ENCODE peak calls at places on chromosome 7, in nine cellular contexts. One of them, this sample, is unnamed.
A peak's percentile ranks its signal among the peaks of the same experiment; 100 is the strongest.

GRCh38 chr7:84950836-84951235 is 236.0 kb downstream of the SEMA3D start:
- DNase-seq in epithelial cell of prostate: no peak
- DNase-seq in effector memory CD8-positive, alpha-beta T cell: no peak
- DNase-seq in mesendoderm: no peak
- DNase-seq in ACHN: no peak
- DNase-seq in EL: peak; percentile 18
- DNase-seq in stimulated activated CD4-positive, alpha-beta T cell treated with anti-CD3 and anti-CD28 coated beads, Interleukin-12 subunit alpha, Interleukin-12 subunit beta, amount 100 ng/mL, for 4 hours: no peak
- DNase-seq in stimulated activated CD8-positive, alpha-beta memory T cell treated with anti-CD3 and anti-CD28 coated beads, Interleukin-12 subunit alpha, Interleukin-12 subunit beta, amount 100 ng/mL, for 1 hour: no peak
- DNase-seq in activated gamma-delta T cell treated with Interleukin-2 at 50 U/mL for 16 hours: no peak
- DNase-seq in this sample: no peak

GRCh38 chr7:30796105-30796869 is 25.1 kb downstream of the MINDY4 start:
- DNase-seq in stimulated activated CD8-positive, alpha-beta memory T cell treated with anti-CD3 and anti-CD28 coated beads, Interleukin-12 subunit alpha, Interleukin-12 subunit beta, amount 100 ng/mL, for 1 hour: no peak
- DNase-seq in mesendoderm: no peak
- DNase-seq in ACHN: peak; percentile 76
- DNase-seq in effector memory CD8-positive, alpha-beta T cell: no peak
- DNase-seq in stimulated activated CD4-positive, alpha-beta T cell treated with anti-CD3 and anti-CD28 coated beads, Interleukin-12 subunit alpha, Interleukin-12 subunit beta, amount 100 ng/mL, for 4 hours: no peak
- DNase-seq in epithelial cell of prostate: no peak
- DNase-seq in EL: peak; percentile 54
- DNase-seq in activated gamma-delta T cell treated with Interleukin-2 at 50 U/mL for 16 hours: no peak
- DNase-seq in this sample: no peak

GRCh38 chr7:88546808-88547207 is 212.7 kb upstream of the ZNF804B start:
- DNase-seq in EL: peak; percentile 1
- DNase-seq in activated gamma-delta T cell treated with Interleukin-2 at 50 U/mL for 16 hours: no peak
- DNase-seq in stimulated activated CD4-positive, alpha-beta T cell treated with anti-CD3 and anti-CD28 coated beads, Interleukin-12 subunit alpha, Interleukin-12 subunit beta, amount 100 ng/mL, for 4 hours: no peak
- DNase-seq in stimulated activated CD8-positive, alpha-beta memory T cell treated with anti-CD3 and anti-CD28 coated beads, Interleukin-12 subunit alpha, Interleukin-12 subunit beta, amount 100 ng/mL, for 1 hour: no peak
- DNase-seq in mesendoderm: peak; percentile 80
- DNase-seq in ACHN: peak; percentile 53
- DNase-seq in epithelial cell of prostate: no peak
- DNase-seq in effector memory CD8-positive, alpha-beta T cell: no peak
- DNase-seq in this sample: peak; percentile 76

GRCh38 chr7:135291809-135292253 is 58.2 kb downstream of the STRA8 start:
- DNase-seq in EL: peak; percentile 29
- DNase-seq in ACHN: no peak
- DNase-seq in effector memory CD8-positive, alpha-beta T cell: no peak
- DNase-seq in stimulated activated CD4-positive, alpha-beta T cell treated with anti-CD3 and anti-CD28 coated beads, Interleukin-12 subunit alpha, Interleukin-12 subunit beta, amount 100 ng/mL, for 4 hours: no peak
- DNase-seq in epithelial cell of prostate: peak; percentile 100
- DNase-seq in stimulated activated CD8-positive, alpha-beta memory T cell treated with anti-CD3 and anti-CD28 coated beads, Interleukin-12 subunit alpha, Interleukin-12 subunit beta, amount 100 ng/mL, for 1 hour: no peak
- DNase-seq in activated gamma-delta T cell treated with Interleukin-2 at 50 U/mL for 16 hours: no peak
- DNase-seq in mesendoderm: no peak
- DNase-seq in this sample: peak; percentile 45

GRCh38 chr7:31935671-31936070 is 134.5 kb downstream of the PDE1C start:
- DNase-seq in effector memory CD8-positive, alpha-beta T cell: no peak
- DNase-seq in ACHN: no peak
- DNase-seq in EL: no peak
- DNase-seq in stimulated activated CD8-positive, alpha-beta memory T cell treated with anti-CD3 and anti-CD28 coated beads, Interleukin-12 subunit alpha, Interleukin-12 subunit beta, amount 100 ng/mL, for 1 hour: no peak
- DNase-seq in epithelial cell of prostate: no peak
- DNase-seq in stimulated activated CD4-positive, alpha-beta T cell treated with anti-CD3 and anti-CD28 coated beads, Interleukin-12 subunit alpha, Interleukin-12 subunit beta, amount 100 ng/mL, for 4 hours: no peak
- DNase-seq in activated gamma-delta T cell treated with Interleukin-2 at 50 U/mL for 16 hours: no peak
- DNase-seq in mesendoderm: no peak
- DNase-seq in this sample: no peak

GRCh38 chr7:127794551-127794950 is 142.6 kb downstream of the SND1 start:
- DNase-seq in effector memory CD8-positive, alpha-beta T cell: no peak
- DNase-seq in epithelial cell of prostate: no peak
- DNase-seq in stimulated activated CD4-positive, alpha-beta T cell treated with anti-CD3 and anti-CD28 coated beads, Interleukin-12 subunit alpha, Interleukin-12 subunit beta, amount 100 ng/mL, for 4 hours: no peak
- DNase-seq in mesendoderm: no peak
- DNase-seq in stimulated activated CD8-positive, alpha-beta memory T cell treated with anti-CD3 and anti-CD28 coated beads, Interleukin-12 subunit alpha, Interleukin-12 subunit beta, amount 100 ng/mL, for 1 hour: no peak
- DNase-seq in activated gamma-delta T cell treated with Interleukin-2 at 50 U/mL for 16 hours: no peak
- DNase-seq in ACHN: no peak
- DNase-seq in EL: no peak
- DNase-seq in this sample: no peak

GRCh38 chr7:146826338-146826737 is 709.7 kb downstream of the CNTNAP2 start:
- DNase-seq in ACHN: no peak
- DNase-seq in stimulated activated CD4-positive, alpha-beta T cell treated with anti-CD3 and anti-CD28 coated beads, Interleukin-12 subunit alpha, Interleukin-12 subunit beta, amount 100 ng/mL, for 4 hours: no peak
- DNase-seq in epithelial cell of prostate: no peak
- DNase-seq in mesendoderm: peak; percentile 82
- DNase-seq in stimulated activated CD8-positive, alpha-beta memory T cell treated with anti-CD3 and anti-CD28 coated beads, Interleukin-12 subunit alpha, Interleukin-12 subunit beta, amount 100 ng/mL, for 1 hour: no peak
- DNase-seq in EL: no peak
- DNase-seq in effector memory CD8-positive, alpha-beta T cell: no peak
- DNase-seq in activated gamma-delta T cell treated with Interleukin-2 at 50 U/mL for 16 hours: no peak
- DNase-seq in this sample: peak; percentile 56

GRCh38 chr7:27174077-27175004 is at the start of gene HOXA10:
- DNase-seq in stimulated activated CD4-positive, alpha-beta T cell treated with anti-CD3 and anti-CD28 coated beads, Interleukin-12 subunit alpha, Interleukin-12 subunit beta, amount 100 ng/mL, for 4 hours: no peak
- DNase-seq in EL: peak; percentile 87
- DNase-seq in stimulated activated CD8-positive, alpha-beta memory T cell treated with anti-CD3 and anti-CD28 coated beads, Interleukin-12 subunit alpha, Interleukin-12 subunit beta, amount 100 ng/mL, for 1 hour: no peak
- DNase-seq in epithelial cell of prostate: no peak
- DNase-seq in effector memory CD8-positive, alpha-beta T cell: no peak
- DNase-seq in ACHN: peak; percentile 63
- DNase-seq in activated gamma-delta T cell treated with Interleukin-2 at 50 U/mL for 16 hours: no peak
- DNase-seq in mesendoderm: no peak
- DNase-seq in this sample: peak; percentile 67

GRCh38 chr7:46835556-46835955 is 746.4 kb downstream of the TNS3 start:
- DNase-seq in activated gamma-delta T cell treated with Interleukin-2 at 50 U/mL for 16 hours: no peak
- DNase-seq in effector memory CD8-positive, alpha-beta T cell: no peak
- DNase-seq in mesendoderm: peak; percentile 74
- DNase-seq in stimulated activated CD8-positive, alpha-beta memory T cell treated with anti-CD3 and anti-CD28 coated beads, Interleukin-12 subunit alpha, Interleukin-12 subunit beta, amount 100 ng/mL, for 1 hour: no peak
- DNase-seq in ACHN: no peak
- DNase-seq in EL: peak; percentile 18
- DNase-seq in epithelial cell of prostate: no peak
- DNase-seq in stimulated activated CD4-positive, alpha-beta T cell treated with anti-CD3 and anti-CD28 coated beads, Interleukin-12 subunit alpha, Interleukin-12 subunit beta, amount 100 ng/mL, for 4 hours: no peak
- DNase-seq in this sample: no peak

This sample was measured in islet precursor cell.